ENCODE peak calls at places on chromosomes 1 and 21, in ten cellular contexts. One of them, this sample, is unnamed.

GRCh38 chr1:112507896-112508241 is 896 bp upstream of the WNT2B start:
- DNase-seq in transverse colon: peak
- DNase-seq in aorta: no peak
- DNase-seq in OCI-LY7: peak
- DNase-seq in CD8-positive, alpha-beta T cell: no peak
- DNase-seq in neuronal stem cell: no peak
- DNase-seq in heart left ventricle: no peak
- DNase-seq in fibroblast of lung: no peak
- DNase-seq in substantia nigra: no peak
- DNase-seq in tibial nerve: no peak
- DNase-seq in this sample: no peak

GRCh38 chr1:41800237-41800902 is 118.4 kb downstream of the HIVEP3 start:
- DNase-seq in heart left ventricle: peak
- DNase-seq in tibial nerve: no peak
- DNase-seq in transverse colon: no peak
- DNase-seq in CD8-positive, alpha-beta T cell: no peak
- DNase-seq in neuronal stem cell: no peak
- DNase-seq in aorta: peak
- DNase-seq in substantia nigra: peak
- DNase-seq in OCI-LY7: peak
- DNase-seq in fibroblast of lung: no peak
- DNase-seq in this sample: no peak

GRCh38 chr1:240491156-240491555 is 120.8 kb downstream of the GREM2 start:
- DNase-seq in heart left ventricle: no peak
- DNase-seq in fibroblast of lung: peak
- DNase-seq in substantia nigra: no peak
- DNase-seq in CD8-positive, alpha-beta T cell: no peak
- DNase-seq in aorta: no peak
- DNase-seq in transverse colon: no peak
- DNase-seq in OCI-LY7: no peak
- DNase-seq in neuronal stem cell: no peak
- DNase-seq in tibial nerve: no peak
- DNase-seq in this sample: no peak

GRCh38 chr1:37239225-37239740 is 205.0 kb upstream of the GRIK3 start:
- DNase-seq in aorta: no peak
- DNase-seq in transverse colon: no peak
- DNase-seq in neuronal stem cell: no peak
- DNase-seq in CD8-positive, alpha-beta T cell: no peak
- DNase-seq in OCI-LY7: no peak
- DNase-seq in tibial nerve: no peak
- DNase-seq in fibroblast of lung: no peak
- DNase-seq in heart left ventricle: no peak
- DNase-seq in substantia nigra: no peak
- DNase-seq in this sample: no peak

GRCh38 chr21:36909901-36910561 is 56.4 kb downstream of the HLCS start:
- DNase-seq in tibial nerve: no peak
- DNase-seq in heart left ventricle: no peak
- DNase-seq in aorta: no peak
- DNase-seq in fibroblast of lung: peak
- DNase-seq in neuronal stem cell: no peak
- DNase-seq in transverse colon: no peak
- DNase-seq in CD8-positive, alpha-beta T cell: no peak
- DNase-seq in substantia nigra: no peak
- DNase-seq in OCI-LY7: no peak
- DNase-seq in this sample: peak

GRCh38 chr1:10668241-10668761 is 128.1 kb downstream of the CASZ1 start:
- DNase-seq in fibroblast of lung: no peak
- DNase-seq in tibial nerve: no peak
- DNase-seq in aorta: no peak
- DNase-seq in substantia nigra: no peak
- DNase-seq in transverse colon: no peak
- DNase-seq in CD8-positive, alpha-beta T cell: no peak
- DNase-seq in neuronal stem cell: no peak
- DNase-seq in heart left ventricle: no peak
- DNase-seq in OCI-LY7: no peak
- DNase-seq in this sample: no peak

GRCh38 chr21:31471865-31472264 is 127.8 kb upstream of the TIAM1 start:
- DNase-seq in aorta: no peak
- DNase-seq in CD8-positive, alpha-beta T cell: no peak
- DNase-seq in neuronal stem cell: no peak
- DNase-seq in tibial nerve: no peak
- DNase-seq in heart left ventricle: no peak
- DNase-seq in OCI-LY7: no peak
- DNase-seq in substantia nigra: no peak
- DNase-seq in transverse colon: no peak
- DNase-seq in fibroblast of lung: no peak
- DNase-seq in this sample: no peak

GRCh38 chr1:16013220-16013907 is 4.5 kb downstream of the HSPB7 start:
- DNase-seq in aorta: peak
- DNase-seq in neuronal stem cell: no peak
- DNase-seq in OCI-LY7: no peak
- DNase-seq in heart left ventricle: peak
- DNase-seq in substantia nigra: no peak
- DNase-seq in transverse colon: peak
- DNase-seq in CD8-positive, alpha-beta T cell: peak
- DNase-seq in tibial nerve: no peak
- DNase-seq in fibroblast of lung: peak
- DNase-seq in this sample: no peak

GRCh38 chr21:43006874-43007208 is 32.5 kb downstream of the PKNOX1 start:
- DNase-seq in aorta: no peak
- DNase-seq in neuronal stem cell: no peak
- DNase-seq in CD8-positive, alpha-beta T cell: no peak
- DNase-seq in fibroblast of lung: no peak
- DNase-seq in heart left ventricle: no peak
- DNase-seq in OCI-LY7: no peak
- DNase-seq in tibial nerve: no peak
- DNase-seq in substantia nigra: no peak
- DNase-seq in transverse colon: no peak
- DNase-seq in this sample: no peak
- H3K27ac ChIP-seq in aorta: no peak
- H3K27ac ChIP-seq in neuronal stem cell: no peak
- H3K27ac ChIP-seq in CD8-positive, alpha-beta T cell: no peak
- H3K27ac ChIP-seq in fibroblast of lung: no peak
- H3K27ac ChIP-seq in heart left ventricle: no peak
- H3K27ac ChIP-seq in OCI-LY7: no peak
- H3K27ac ChIP-seq in tibial nerve: no peak
- H3K27ac ChIP-seq in substantia nigra: no peak
- H3K27ac ChIP-seq in transverse colon: peak
- H3K27ac ChIP-seq in this sample: no peak

DNA sequence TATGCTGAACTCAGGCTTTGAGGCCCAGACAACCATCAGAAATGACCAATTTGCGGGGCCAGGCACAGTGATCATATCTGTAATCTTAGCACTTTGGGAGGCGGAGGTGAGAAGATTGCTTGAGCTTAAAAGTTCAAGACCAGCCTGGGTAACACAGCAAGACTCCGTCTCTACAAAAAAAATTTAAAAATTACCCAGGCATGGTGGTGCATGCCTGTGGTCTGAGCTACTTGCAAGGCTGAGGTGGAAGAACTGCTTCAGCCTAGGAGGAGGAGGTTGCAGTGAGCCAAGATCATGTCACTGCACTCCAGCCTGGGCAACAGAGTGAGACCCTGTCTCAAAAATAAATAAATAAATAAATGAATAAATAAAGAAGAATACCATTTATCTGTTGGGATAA is 156.5 kb downstream of the EIF4G3 start:
- DNase-seq in neuronal stem cell: no peak
- DNase-seq in fibroblast of lung: peak
- DNase-seq in CD8-positive, alpha-beta T cell: no peak
- DNase-seq in tibial nerve: no peak
- DNase-seq in heart left ventricle: no peak
- DNase-seq in transverse colon: no peak
- DNase-seq in aorta: no peak
- DNase-seq in OCI-LY7: no peak
- DNase-seq in substantia nigra: no peak
- DNase-seq in this sample: no peak
- H3K27ac ChIP-seq in neuronal stem cell: no peak
- H3K27ac ChIP-seq in fibroblast of lung: no peak
- H3K27ac ChIP-seq in CD8-positive, alpha-beta T cell: no peak
- H3K27ac ChIP-seq in tibial nerve: no peak
- H3K27ac ChIP-seq in heart left ventricle: no peak
- H3K27ac ChIP-seq in transverse colon: no peak
- H3K27ac ChIP-seq in aorta: no peak
- H3K27ac ChIP-seq in OCI-LY7: no peak
- H3K27ac ChIP-seq in substantia nigra: no peak
- H3K27ac ChIP-seq in this sample: no peak

GRCh38 chr21:33286600-33287456 is 20.7 kb downstream of the IL10RB start:
- DNase-seq in substantia nigra: no peak
- DNase-seq in aorta: no peak
- DNase-seq in heart left ventricle: peak
- DNase-seq in tibial nerve: no peak
- DNase-seq in fibroblast of lung: peak
- DNase-seq in OCI-LY7: no peak
- DNase-seq in transverse colon: peak
- DNase-seq in neuronal stem cell: no peak
- DNase-seq in CD8-positive, alpha-beta T cell: no peak
- DNase-seq in this sample: no peak

GRCh38 chr21:33281101-33281652 is 15.0 kb downstream of the IL10RB start:
- DNase-seq in OCI-LY7: no peak
- DNase-seq in CD8-positive, alpha-beta T cell: no peak
- DNase-seq in heart left ventricle: no peak
- DNase-seq in neuronal stem cell: no peak
- DNase-seq in fibroblast of lung: no peak
- DNase-seq in substantia nigra: no peak
- DNase-seq in tibial nerve: no peak
- DNase-seq in transverse colon: no peak
- DNase-seq in aorta: no peak
- DNase-seq in this sample: no peak

GRCh38 chr21:33290441-33290840 is 24.3 kb downstream of the IL10RB start:
- DNase-seq in heart left ventricle: no peak
- DNase-seq in substantia nigra: no peak
- DNase-seq in transverse colon: peak
- DNase-seq in tibial nerve: no peak
- DNase-seq in aorta: no peak
- DNase-seq in CD8-positive, alpha-beta T cell: no peak
- DNase-seq in neuronal stem cell: no peak
- DNase-seq in fibroblast of lung: no peak
- DNase-seq in OCI-LY7: no peak
- DNase-seq in this sample: no peak

GRCh38 chr21:33289199-33289819 is 23.1 kb downstream of the IL10RB start:
- DNase-seq in OCI-LY7: no peak
- DNase-seq in neuronal stem cell: no peak
- DNase-seq in tibial nerve: no peak
- DNase-seq in heart left ventricle: no peak
- DNase-seq in CD8-positive, alpha-beta T cell: no peak
- DNase-seq in fibroblast of lung: peak
- DNase-seq in transverse colon: no peak
- DNase-seq in aorta: no peak
- DNase-seq in substantia nigra: no peak
- DNase-seq in this sample: no peak

DNA sequence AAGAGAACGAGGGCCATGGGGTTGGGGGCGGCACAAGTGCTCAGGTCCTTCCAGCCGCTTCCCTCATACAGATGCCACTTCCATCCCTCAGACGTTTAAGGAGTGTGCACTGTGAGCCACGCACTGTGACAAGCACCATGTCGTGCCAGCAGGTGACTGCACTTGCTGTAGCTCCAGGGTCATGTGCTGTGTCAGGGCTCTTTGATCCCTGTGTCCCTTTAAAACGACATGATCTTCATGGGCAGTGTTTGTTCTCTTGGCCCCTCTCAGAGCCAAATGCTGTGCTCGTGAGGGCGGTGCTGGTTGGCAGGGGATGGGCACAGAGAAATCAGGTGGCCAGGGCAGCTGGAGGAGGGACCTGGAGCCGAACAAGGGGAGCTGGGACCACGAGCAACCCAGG is 19.9 kb downstream of the IL10RB start:
- DNase-seq in neuronal stem cell: no peak
- DNase-seq in tibial nerve: no peak
- DNase-seq in substantia nigra: no peak
- DNase-seq in heart left ventricle: no peak
- DNase-seq in OCI-LY7: no peak
- DNase-seq in aorta: no peak
- DNase-seq in CD8-positive, alpha-beta T cell: no peak
- DNase-seq in fibroblast of lung: no peak
- DNase-seq in transverse colon: no peak
- DNase-seq in this sample: no peak
- H3K27ac ChIP-seq in neuronal stem cell: no peak
- H3K27ac ChIP-seq in tibial nerve: no peak
- H3K27ac ChIP-seq in substantia nigra: no peak
- H3K27ac ChIP-seq in heart left ventricle: peak
- H3K27ac ChIP-seq in OCI-LY7: no peak
- H3K27ac ChIP-seq in aorta: no peak
- H3K27ac ChIP-seq in CD8-positive, alpha-beta T cell: no peak
- H3K27ac ChIP-seq in fibroblast of lung: no peak
- H3K27ac ChIP-seq in transverse colon: peak
- H3K27ac ChIP-seq in this sample: no peak

GRCh38 chr1:53291574-53291973 is 36.3 kb downstream of the LRP8 start:
- DNase-seq in CD8-positive, alpha-beta T cell: no peak
- DNase-seq in tibial nerve: no peak
- DNase-seq in fibroblast of lung: no peak
- DNase-seq in OCI-LY7: peak
- DNase-seq in transverse colon: no peak
- DNase-seq in heart left ventricle: no peak
- DNase-seq in neuronal stem cell: no peak
- DNase-seq in aorta: no peak
- DNase-seq in substantia nigra: no peak
- DNase-seq in this sample: no peak

GRCh38 chr1:53294557-53294956 is 33.3 kb downstream of the LRP8 start:
- DNase-seq in substantia nigra: no peak
- DNase-seq in CD8-positive, alpha-beta T cell: no peak
- DNase-seq in neuronal stem cell: no peak
- DNase-seq in OCI-LY7: no peak
- DNase-seq in tibial nerve: no peak
- DNase-seq in aorta: no peak
- DNase-seq in transverse colon: no peak
- DNase-seq in fibroblast of lung: peak
- DNase-seq in heart left ventricle: no peak
- DNase-seq in this sample: peak

GRCh38 chr1:53293123-53293522 is 34.7 kb downstream of the LRP8 start:
- DNase-seq in CD8-positive, alpha-beta T cell: no peak
- DNase-seq in aorta: peak
- DNase-seq in tibial nerve: no peak
- DNase-seq in neuronal stem cell: no peak
- DNase-seq in transverse colon: no peak
- DNase-seq in substantia nigra: no peak
- DNase-seq in OCI-LY7: no peak
- DNase-seq in heart left ventricle: no peak
- DNase-seq in fibroblast of lung: no peak
- DNase-seq in this sample: no peak

GRCh38 chr1:53295295-53295694 is 32.6 kb downstream of the LRP8 start:
- DNase-seq in substantia nigra: no peak
- DNase-seq in tibial nerve: no peak
- DNase-seq in aorta: peak
- DNase-seq in OCI-LY7: no peak
- DNase-seq in neuronal stem cell: no peak
- DNase-seq in CD8-positive, alpha-beta T cell: no peak
- DNase-seq in fibroblast of lung: no peak
- DNase-seq in heart left ventricle: no peak
- DNase-seq in transverse colon: no peak
- DNase-seq in this sample: no peak

DNA sequence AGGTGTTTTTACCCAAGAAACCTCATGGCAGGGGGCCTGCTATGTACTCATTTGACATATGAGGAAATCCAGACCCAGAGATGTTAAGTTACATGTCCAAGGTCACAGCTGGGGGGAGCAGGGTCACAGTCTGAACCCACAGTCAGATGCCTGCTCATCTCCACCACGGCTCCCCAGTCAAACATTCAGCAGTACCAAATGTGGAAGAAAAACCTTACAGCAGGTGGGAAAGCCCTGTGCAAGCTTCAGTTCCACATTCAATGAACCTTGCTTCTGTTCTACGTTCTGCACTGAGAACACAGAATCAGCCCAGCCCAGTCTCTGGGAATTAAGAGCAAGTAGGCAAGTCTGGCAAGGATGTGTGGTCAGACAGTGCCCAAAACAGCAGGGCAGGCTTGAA is 35.2 kb downstream of the LRP8 start:
- DNase-seq in tibial nerve: no peak
- DNase-seq in transverse colon: no peak
- DNase-seq in OCI-LY7: peak
- DNase-seq in substantia nigra: no peak
- DNase-seq in CD8-positive, alpha-beta T cell: no peak
- DNase-seq in heart left ventricle: no peak
- DNase-seq in aorta: no peak
- DNase-seq in neuronal stem cell: no peak
- DNase-seq in fibroblast of lung: no peak
- DNase-seq in this sample: no peak
- H3K27ac ChIP-seq in tibial nerve: no peak
- H3K27ac ChIP-seq in transverse colon: no peak
- H3K27ac ChIP-seq in OCI-LY7: peak
- H3K27ac ChIP-seq in substantia nigra: no peak
- H3K27ac ChIP-seq in CD8-positive, alpha-beta T cell: no peak
- H3K27ac ChIP-seq in heart left ventricle: no peak
- H3K27ac ChIP-seq in aorta: no peak
- H3K27ac ChIP-seq in neuronal stem cell: no peak
- H3K27ac ChIP-seq in fibroblast of lung: no peak
- H3K27ac ChIP-seq in this sample: no peak